ENCODE peak calls at places on chromosomes 5 and 9, in eight cellular contexts. Q is CD8-positive, alpha-beta T cell; O is HCT116; R is neural progenitor cell; F is CD8-positive, alpha-beta memory T cell; E is IMR-90; S is CD4-positive, CD25-positive, alpha-beta regulatory T cell; Y is Peyer's patch. V is an unnamed sample.
A peak's percentile ranks its signal among the peaks of the same experiment; 100 is the strongest.

GRCh38 chr5:73528248-73528647 is 30.0 kb downstream of the BTF3 start:
- DNase-seq in Y (no peak), R (no peak), O (no peak), S (no peak), E (no peak), Q (no peak), F (no peak), V (no peak)

GRCh38 chr9:76115982-76116646 is 225.6 kb downstream of the PCSK5 start:
- DNase-seq in Y (no peak), Q (no peak), S (no peak), E (no peak), F (no peak), O (no peak), R (no peak), V (no peak)

GRCh38 chr9:35966433-35966832 is 8.5 kb upstream of the OR2S2 start:
- DNase-seq in Q (no peak), R (no peak), F (no peak), S (no peak), E (no peak), Y (no peak), O (no peak), V (no peak)

GRCh38 chr5:42591026-42591425 is 165.6 kb upstream of the CCDC152 start:
- DNase-seq in O (no peak), F (no peak), Q (no peak), R (no peak), Y (no peak), E (no peak), S (no peak), V (no peak)

GRCh38 chr9:73180373-73180772 is 28.7 kb downstream of the ANXA1 start:
- DNase-seq in E (peak; percentile 71), Q (no peak), O (no peak), R (no peak), Y (no peak), F (no peak), S (no peak), V (no peak)

GRCh38 chr9:22211588-22212360 is 202.7 kb upstream of the CDKN2B start:
- DNase-seq in O (peak; percentile 79), S (no peak), F (no peak), Q (no peak), E (peak; percentile 93), R (no peak), Y (no peak), V (no peak)

GRCh38 chr5:40442346-40442745 is 237.4 kb upstream of the PTGER4 start:
- DNase-seq in O (no peak), S (no peak), F (peak; percentile 50), E (peak; percentile 83), Q (no peak), R (no peak), Y (no peak), V (peak; percentile 19)

GRCh38 chr9:99340281-99340680 is 118.2 kb downstream of the SEC61B start:
- DNase-seq in O (no peak), S (no peak), F (no peak), R (no peak), E (peak; percentile 81), Q (no peak), Y (no peak), V (no peak)

GRCh38 chr5:125134216-125135081 is 388.0 kb upstream of the ZNF608 start:
- DNase-seq in O (peak; percentile 15), S (no peak), Y (no peak), R (no peak), Q (no peak), F (no peak), E (peak; percentile 91), V (no peak)

GRCh38 chr9:121979736-121980135 is 113.4 kb downstream of the TTLL11 start:
- DNase-seq in Q (no peak), S (no peak), F (no peak), R (no peak), Y (no peak), E (no peak), O (no peak), V (no peak)

GRCh38 chr9:114034176-114034575 is 43.9 kb downstream of the AMBP start:
- DNase-seq in E (no peak), S (no peak), O (no peak), Q (no peak), F (no peak), Y (peak; percentile 16), R (no peak), V (no peak)

GRCh38 chr5:151310932-151311331 is 7.4 kb upstream of the SLC36A3 start:
- DNase-seq in E (no peak), R (no peak), Y (no peak), O (no peak), F (no peak), Q (no peak), S (no peak), V (no peak)

GRCh38 chr5:76113103-76113502 is 29.9 kb downstream of the SV2C start:
- DNase-seq in R (no peak), Q (no peak), E (no peak), Y (no peak), O (no peak), S (no peak), F (no peak), V (no peak)

GRCh38 chr5:139297439-139298133 is 4.0 kb downstream of the MATR3 start:
- DNase-seq in S (no peak), Q (no peak), Y (no peak), E (no peak), F (no peak), O (no peak), R (no peak), V (no peak)

GRCh38 chr5:139299477-139299876 is 5.9 kb downstream of the MATR3 start:
- DNase-seq in S (peak; percentile 34), R (no peak), F (peak; percentile 19), E (no peak), O (no peak), Y (no peak), Q (no peak), V (no peak)

GRCh38 chr5:139296862-139297326 is 3.4 kb downstream of the MATR3 start:
- DNase-seq in R (peak; percentile 28), O (no peak), Q (no peak), E (no peak), F (no peak), S (no peak), Y (no peak), V (no peak)

GRCh38 chr5:139296198-139296597 is 2.7 kb downstream of the MATR3 start:
- DNase-seq in E (no peak), O (no peak), F (no peak), R (no peak), Y (no peak), Q (no peak), S (no peak), V (no peak)

DNA sequence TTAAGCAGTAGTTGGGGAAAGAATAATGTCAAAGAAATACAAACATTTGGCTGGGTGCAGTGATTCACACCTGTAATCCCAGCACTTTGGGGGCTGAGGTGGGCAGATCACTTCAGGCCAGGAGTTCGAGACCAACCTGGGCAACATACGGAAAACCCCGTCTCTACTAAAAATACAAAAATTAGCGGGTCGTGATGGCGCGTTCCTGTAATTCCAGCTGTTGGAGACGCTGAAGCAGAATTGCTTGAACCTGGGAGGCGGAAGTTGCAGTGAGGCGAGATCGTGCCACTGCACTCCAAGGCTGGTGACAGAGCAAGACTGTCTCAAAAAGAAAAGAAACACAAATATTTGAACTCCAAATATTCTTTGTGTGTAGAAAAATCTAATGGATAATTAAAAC is 4.7 kb downstream of the MATR3 start:
- DNase-seq in Q (no peak), O (no peak), R (no peak), F (no peak), Y (no peak), S (no peak), E (no peak), V (no peak)
- H3K4me1 ChIP-seq in Q (peaks cover 73% of the 10 kb centered on the region), O (peaks cover 48% of the 10 kb centered on the region), R (peaks cover 39% of the 10 kb centered on the region), F (peaks cover 75% of the 10 kb centered on the region), Y (no peaks in the 10 kb centered on the region), S (peaks cover 83% of the 10 kb centered on the region), E (peaks cover 7% of the 10 kb centered on the region), V (peaks cover 84% of the 10 kb centered on the region)

GRCh38 chr5:72453260-72453775 is 53.9 kb downstream of the ZNF366 start:
- DNase-seq in Q (no peak), Y (no peak), R (no peak), S (no peak), O (no peak), E (no peak), F (no peak), V (no peak)
- H3K4me3 ChIP-seq in Q (no peak overlapping the region), Y (no peak overlapping the region), R (no peak overlapping the region), S (no peak overlapping the region), O (no peak overlapping the region), E (no peak overlapping the region), F (no peak overlapping the region), V (no peak overlapping the region)

GRCh38 chr9:107488400-107489143 is 997 bp downstream of the KLF4 start:
- DNase-seq in R (peak; percentile 64), S (peak; percentile 12), Y (peak; percentile 85), Q (no peak), E (peak; percentile 49), O (no peak), F (no peak), V (no peak)

GRCh38 chr9:107487521-107488399 is 1.8 kb downstream of the KLF4 start:
- DNase-seq in S (peak; percentile 26), F (no peak), Y (peak; percentile 74), Q (no peak), R (peak; percentile 85), O (no peak), E (no peak), V (no peak)

GRCh38 chr9:107489144-107489673 is 360 bp downstream of the KLF4 start:
- DNase-seq in E (no peak), Y (no peak), R (no peak), F (no peak), O (no peak), Q (no peak), S (no peak), V (no peak)

GRCh38 chr9:107491081-107492053 is 1.8 kb upstream of the KLF4 start:
- DNase-seq in F (no peak), Y (peak; percentile 60), O (no peak), Q (no peak), S (no peak), E (no peak), R (peak; percentile 44), V (no peak)

DNA sequence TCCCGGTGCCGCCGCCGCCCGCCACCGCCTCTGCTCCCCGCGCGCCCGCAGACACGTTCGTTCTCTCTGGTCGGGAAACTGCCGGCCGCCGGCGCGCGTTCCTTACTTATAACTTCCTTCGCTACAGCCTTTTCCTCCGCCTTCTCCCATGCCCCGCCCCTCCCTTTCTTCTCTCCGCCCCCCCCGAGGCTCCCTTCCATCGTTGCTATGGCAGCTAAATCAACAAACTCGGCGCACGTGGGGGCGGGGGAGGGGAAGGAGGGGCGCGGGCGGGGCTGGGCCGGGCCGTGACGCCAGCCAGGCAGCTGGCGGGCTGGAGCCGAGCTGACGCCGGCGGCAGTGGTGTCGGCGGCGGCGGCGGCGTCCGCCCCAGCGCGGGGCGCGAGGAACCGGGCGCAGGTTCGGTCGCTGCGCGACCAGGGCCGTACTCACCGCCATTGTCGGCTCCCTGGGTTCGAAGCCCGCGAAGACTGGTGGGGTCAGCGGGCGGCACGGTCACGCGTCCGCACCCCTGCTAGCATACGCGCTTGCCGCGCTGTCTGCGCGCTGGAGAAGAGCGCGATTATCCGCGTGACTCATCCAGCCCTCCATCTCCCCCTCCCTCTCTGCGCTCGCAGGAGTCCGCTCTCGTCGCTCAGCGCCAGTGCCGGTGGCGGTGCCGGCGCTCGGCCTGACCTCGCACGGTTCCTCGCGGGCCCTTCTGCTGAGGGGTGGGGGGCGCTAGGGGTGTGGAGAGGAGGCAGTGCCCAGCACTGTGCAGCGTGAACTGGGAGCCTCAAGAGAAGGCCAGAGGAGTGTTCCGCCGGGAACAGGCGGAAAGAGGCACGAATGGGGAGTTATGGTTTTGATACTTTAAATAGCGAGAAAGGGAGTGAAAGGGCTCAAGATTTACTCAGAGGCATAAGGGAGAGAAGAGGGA is at the start of gene KLF4:
- DNase-seq in O (peak; percentile 86), Y (peak; percentile 96), Q (no peak), F (no peak), R (peak; percentile 96), E (peak; percentile 91), S (peak; percentile 76), V (peak; percentile 37)
- H3K27me3 ChIP-seq in O (no peaks in the 10 kb centered on the region), Y (no peaks in the 10 kb centered on the region), Q (no peaks in the 10 kb centered on the region), F (peaks cover 12% of the 10 kb centered on the region), R (peaks cover 77% of the 10 kb centered on the region), E (peaks cover 1% of the 10 kb centered on the region), S (peaks cover 18% of the 10 kb centered on the region), V (peaks cover 4% of the 10 kb centered on the region)

GRCh38 chr5:93165559-93165958 is 415.5 kb downstream of the NR2F1-AS1 start:
- DNase-seq in F (no peak), Y (no peak), O (no peak), E (no peak), Q (no peak), R (no peak), S (no peak), V (no peak)
- H3K4me1 ChIP-seq in F (no peaks in the 10 kb centered on the region), Y (no peaks in the 10 kb centered on the region), O (peaks cover 55% of the 10 kb centered on the region), E (peaks cover 8% of the 10 kb centered on the region), Q (no peaks in the 10 kb centered on the region), R (peaks cover 13% of the 10 kb centered on the region), S (no peaks in the 10 kb centered on the region), V (no peaks in the 10 kb centered on the region)

V was measured in CD4-positive, alpha-beta memory T cell.